ENCODE peak calls at places on chromosomes 3 and 15, in five cellular contexts. V, A, Z, C and E are unnamed samples.
A peak's percentile ranks its signal among the peaks of the same experiment; 100 is the strongest.

GRCh38 chr15:33675246-33675645 is 293.1 kb upstream of the CHRM5 start:
- DNase-seq in V (no peak), Z (no peak), C (peak; percentile 51), A (peak; percentile 19), E (peak; percentile 69)

GRCh38 chr3:126267169-126267975 is 87.0 kb upstream of the ALDH1L1 start:
- DNase-seq in C (peak; percentile 94), A (peak; percentile 91), Z (peak; percentile 98), V (peak; percentile 86), E (no peak)

GRCh38 chr3:46293035-46293724 is 50.9 kb downstream of the CCR3 start:
- DNase-seq in C (no peak), V (no peak), Z (no peak), A (no peak), E (no peak)

GRCh38 chr3:87167634-87168456 is 59.3 kb upstream of the CHMP2B start:
- DNase-seq in A (peak; percentile 34), V (no peak), C (peak; percentile 53), Z (peak; percentile 13), E (peak; percentile 61)

GRCh38 chr15:73394782-73395181 is 26.0 kb upstream of the HCN4 start:
- DNase-seq in V (no peak), A (no peak), C (no peak), Z (no peak), E (no peak)

GRCh38 chr3:141796436-141797166 is 33.4 kb downstream of the GRK7 start:
- DNase-seq in Z (peak; percentile 22), C (no peak), A (peak; percentile 85), V (no peak), E (peak; percentile 84)

GRCh38 chr3:45597166-45597565 is 2.6 kb downstream of the LIMD1 start:
- DNase-seq in C (peak; percentile 63), V (no peak), A (peak; percentile 81), Z (peak; percentile 23), E (peak; percentile 37)

GRCh38 chr3:71789922-71790321 is 5.0 kb upstream of the PROK2 start:
- DNase-seq in A (no peak), V (no peak), C (no peak), Z (no peak), E (no peak)

GRCh38 chr3:52136513-52136912 is 17.7 kb downstream of the POC1A start:
- DNase-seq in A (no peak), C (no peak), Z (no peak), V (no peak), E (no peak)

GRCh38 chr15:80971143-80971542 is 18.5 kb downstream of the MESD start:
- DNase-seq in A (no peak), Z (no peak), C (no peak), V (no peak), E (no peak)

GRCh38 chr3:102180291-102180931 is 254.4 kb upstream of the ZPLD1 start:
- DNase-seq in C (peak; percentile 95), Z (no peak), V (no peak), A (peak; percentile 94), E (no peak)

GRCh38 chr3:12268050-12268449 is 20.8 kb upstream of the PPARG start:
- DNase-seq in Z (no peak), C (no peak), A (no peak), V (no peak), E (no peak)

GRCh38 chr15:85104584-85104983 is 122.9 kb downstream of the PDE8A start:
- DNase-seq in Z (no peak), C (no peak), V (no peak), A (no peak), E (no peak)

GRCh38 chr15:77440378-77440999 is 19.8 kb downstream of the HMG20A start:
- DNase-seq in V (no peak), Z (no peak), A (peak; percentile 80), C (peak; percentile 64), E (peak; percentile 77)

GRCh38 chr3:150128126-150128525 is 157.4 kb upstream of the PFN2 start:
- DNase-seq in A (no peak), V (no peak), C (no peak), Z (peak; percentile 59), E (no peak)

GRCh38 chr15:75650908-75651809 is 3.4 kb downstream of the SNX33 start:
- DNase-seq in V (no peak), Z (no peak), A (peak; percentile 24), C (peak; percentile 54), E (no peak)

GRCh38 chr3:25313286-25313685 is 114.8 kb upstream of the RARB start:
- DNase-seq in V (no peak), C (no peak), Z (no peak), A (no peak), E (no peak)

GRCh38 chr15:90222538-90222937 is 11.2 kb downstream of the CIB1 start:
- DNase-seq in Z (no peak), C (peak; percentile 60), V (no peak), A (no peak), E (no peak)

GRCh38 chr3:62246094-62246493 is 127.3 kb downstream of the FEZF2 start:
- DNase-seq in C (no peak), A (no peak), Z (no peak), V (no peak), E (no peak)

GRCh38 chr3:162718697-162719096 is 1222.1 kb downstream of the OTOL1 start:
- DNase-seq in C (no peak), Z (no peak), A (peak; percentile 47), V (no peak), E (no peak)

GRCh38 chr15:25787855-25788521 is 75.1 kb downstream of the ATP10A start:
- DNase-seq in C (peak; percentile 29), V (no peak), A (peak; percentile 61), Z (no peak), E (peak; percentile 9)

GRCh38 chr3:128495435-128495970 is 2.5 kb upstream of the GATA2 start:
- DNase-seq in C (no peak), V (peak; percentile 14), Z (peak; percentile 30), A (no peak), E (no peak)

GRCh38 chr15:38378162-38378560 is 75.8 kb upstream of the FAM98B start:
- DNase-seq in V (no peak), Z (no peak), C (no peak), A (peak; percentile 27), E (no peak)

GRCh38 chr3:156098437-156099035 is 21.8 kb upstream of the KCNAB1 start:
- DNase-seq in V (no peak), Z (no peak), C (no peak), A (no peak), E (peak; percentile 37)

GRCh38 chr15:49843725-49844124 is 222.9 kb downstream of the DTWD1 start:
- DNase-seq in C (no peak), Z (no peak), A (no peak), V (no peak), E (no peak)

GRCh38 chr3:45715945-45716344 is 26.7 kb downstream of the SACM1L start:
- DNase-seq in Z (no peak), C (no peak), A (no peak), V (no peak), E (no peak)

GRCh38 chr15:80967451-80967850 is 22.2 kb downstream of the MESD start:
- DNase-seq in C (no peak), Z (peak; percentile 96), A (peak; percentile 92), V (peak; percentile 91), E (no peak)

GRCh38 chr3:101038880-101039279 is 45.7 kb upstream of the ABI3BP start:
- DNase-seq in Z (no peak), V (no peak), A (no peak), C (no peak), E (no peak)

GRCh38 chr15:85094685-85095084 is 113.0 kb downstream of the PDE8A start:
- DNase-seq in C (peak; percentile 35), A (peak; percentile 74), V (no peak), Z (no peak), E (no peak)

GRCh38 chr15:88482263-88482662 is 14.8 kb downstream of the MRPS11 start:
- DNase-seq in V (no peak), C (no peak), A (no peak), Z (no peak), E (no peak)

GRCh38 chr3:6125520-6125919 is 735.4 kb upstream of the GRM7 start:
- DNase-seq in V (no peak), C (no peak), Z (no peak), A (no peak), E (no peak)

GRCh38 chr3:36132214-36132613 is 248.1 kb upstream of the STAC start:
- DNase-seq in C (no peak), V (no peak), A (no peak), Z (peak; percentile 4), E (no peak)